ENCODE peak calls at places on chromosome 20, in ten cellular contexts. V, A, M, U, J, O, W, F, N and P are unnamed samples. For H3K4me1, the result is how much of the 10 kb centered on the place peaks cover.

GRCh38 chr20:1894471-1894950 is 696 bp upstream of the SIRPA start:
- DNase-seq in M (peak), J (peak), V (no peak), N (no peak), O (no peak), U (peak), F (peak), W (no peak), A (no peak), P (peak)

GRCh38 chr20:2759143-2759542 is 41.3 kb downstream of the CPXM1 start:
- DNase-seq in V (no peak), U (no peak), O (no peak), A (no peak), J (no peak), W (no peak), F (no peak), N (no peak), M (no peak), P (no peak)

GRCh38 chr20:44204156-44204831 is 6.3 kb downstream of the OSER1 start:
- DNase-seq in A (no peak), U (no peak), V (peak), M (no peak), N (no peak), O (no peak), J (peak), W (no peak), F (peak), P (peak)

GRCh38 chr20:18056174-18057105 is 1.3 kb downstream of the OVOL2 start:
- DNase-seq in M (no peak), A (no peak), V (no peak), N (no peak), U (peak), O (peak), J (no peak), F (peak), W (no peak), P (peak)

GRCh38 chr20:5001174-5002076 is at the start of gene SLC23A2:
- DNase-seq in N (peak), W (peak), V (no peak), U (peak), A (no peak), O (peak), J (no peak), F (peak), M (peak), P (peak)

GRCh38 chr20:50292324-50293243 is 102.0 kb downstream of the CEBPB start:
- DNase-seq in U (peak), F (peak), W (peak), J (peak), M (no peak), V (no peak), O (peak), N (no peak), A (peak), P (peak)

GRCh38 chr20:43352996-43353395 is 104.7 kb upstream of the SRSF6 start:
- DNase-seq in U (no peak), J (no peak), F (no peak), O (no peak), W (no peak), V (no peak), N (no peak), A (no peak), M (no peak), P (no peak)

GRCh38 chr20:44288252-44288651 is 22.8 kb downstream of the FITM2 start:
- DNase-seq in M (no peak), J (no peak), F (no peak), W (no peak), O (peak), A (no peak), V (no peak), U (no peak), N (no peak), P (no peak)

GRCh38 chr20:39249798-39250197 is 287.7 kb downstream of the DHX35 start:
- DNase-seq in F (no peak), J (no peak), V (no peak), O (no peak), M (no peak), W (no peak), N (no peak), A (no peak), U (no peak), P (no peak)

GRCh38 chr20:38919683-38920082 is 6.5 kb upstream of the FAM83D start:
- DNase-seq in O (no peak), V (no peak), J (no peak), A (no peak), M (no peak), N (no peak), U (no peak), F (no peak), W (no peak), P (no peak)

GRCh38 chr20:47330933-47331708 is 25.4 kb downstream of the ZMYND8 start:
- DNase-seq in F (peak), M (no peak), N (no peak), W (peak), O (no peak), J (peak), A (no peak), V (peak), U (no peak), P (peak)

GRCh38 chr20:24502661-24503060 is 33.2 kb downstream of the SYNDIG1 start:
- DNase-seq in V (no peak), A (no peak), N (no peak), M (no peak), F (no peak), O (no peak), U (no peak), J (no peak), W (no peak), P (no peak)

GRCh38 chr20:573414-574296 is 30.1 kb upstream of the CSNK2A1 start:
- DNase-seq in U (no peak), M (no peak), F (no peak), O (no peak), J (no peak), V (no peak), N (no peak), W (no peak), A (no peak), P (no peak)

GRCh38 chr20:13525225-13525940 is 113.3 kb downstream of the TASP1 start:
- DNase-seq in F (no peak), O (no peak), N (no peak), V (no peak), M (no peak), W (peak), J (peak), U (no peak), A (no peak), P (peak)

GRCh38 chr20:53652090-53652858 is 58.6 kb upstream of the ZNF217 start:
- DNase-seq in M (no peak), V (no peak), N (no peak), U (no peak), J (peak), O (no peak), W (no peak), F (peak), A (no peak), P (no peak)

GRCh38 chr20:19780261-19780660 is 22.2 kb downstream of the RIN2 start:
- DNase-seq in F (no peak), J (no peak), O (no peak), N (no peak), M (no peak), W (no peak), A (no peak), U (no peak), V (no peak), P (no peak)

GRCh38 chr20:60804918-60805631 is 447.0 kb upstream of the CDH4 start:
- DNase-seq in A (no peak), J (no peak), V (no peak), U (no peak), O (no peak), N (no peak), W (no peak), F (no peak), M (no peak), P (no peak)

GRCh38 chr20:10132391-10132790 is 86.2 kb upstream of the SNAP25 start:
- DNase-seq in A (no peak), N (no peak), V (no peak), U (no peak), J (no peak), W (no peak), M (no peak), O (no peak), F (no peak), P (no peak)

GRCh38 chr20:6651016-6651415 is 116.5 kb upstream of the BMP2 start:
- DNase-seq in V (no peak), J (peak), M (no peak), F (no peak), W (peak), N (no peak), O (no peak), U (peak), A (no peak), P (no peak)

GRCh38 chr20:19973920-19974620 is 43.1 kb upstream of the NAA20 start:
- DNase-seq in F (peak), N (no peak), A (no peak), U (peak), O (no peak), J (peak), V (no peak), M (no peak), W (peak), P (peak)

GRCh38 chr20:41734506-41734945 is 116.3 kb upstream of the CHD6 start:
- DNase-seq in J (peak), A (no peak), W (no peak), V (peak), U (no peak), N (peak), F (peak), O (peak), M (peak), P (peak)

GRCh38 chr20:59004763-59005522 is 2.1 kb downstream of the CTSZ start:
- DNase-seq in N (peak), F (no peak), M (peak), A (peak), V (no peak), J (no peak), U (peak), W (peak), O (no peak), P (no peak)

GRCh38 chr20:24764825-24765224 is 184.2 kb upstream of the CST7 start:
- DNase-seq in U (peak), O (no peak), V (no peak), A (peak), J (no peak), F (no peak), M (no peak), W (no peak), N (no peak), P (no peak)

GRCh38 chr20:48210111-48211029 is 425.1 kb upstream of the SULF2 start:
- DNase-seq in M (no peak), U (no peak), N (no peak), V (no peak), W (no peak), J (no peak), O (no peak), A (no peak), F (no peak), P (no peak)

GRCh38 chr20:56194042-56194441 is 54.5 kb upstream of the MC3R start:
- DNase-seq in F (no peak), M (no peak), W (no peak), A (no peak), O (no peak), J (no peak), V (no peak), N (no peak), U (no peak), P (no peak)

GRCh38 chr20:51354769-51355319 is 187.7 kb downstream of the NFATC2 start:
- DNase-seq in U (peak), N (no peak), O (no peak), M (no peak), A (no peak), W (no peak), F (no peak), V (no peak), J (peak), P (no peak)

GRCh38 chr20:50190251-50191064 is at the start of gene CEBPB:
- DNase-seq in O (peak), W (peak), N (peak), M (peak), F (peak), U (peak), A (peak), V (peak), J (peak), P (peak)

GRCh38 chr20:20371133-20371532 is 3.2 kb downstream of the INSM1 start:
- DNase-seq in A (no peak), J (no peak), F (no peak), V (no peak), O (peak), W (no peak), M (no peak), U (no peak), N (no peak), P (no peak)

GRCh38 chr20:4342631-4343030 is 327.3 kb upstream of the RNF24 start:
- DNase-seq in J (no peak), F (no peak), U (no peak), O (no peak), A (no peak), V (no peak), N (no peak), M (no peak), W (no peak), P (no peak)

DNA sequence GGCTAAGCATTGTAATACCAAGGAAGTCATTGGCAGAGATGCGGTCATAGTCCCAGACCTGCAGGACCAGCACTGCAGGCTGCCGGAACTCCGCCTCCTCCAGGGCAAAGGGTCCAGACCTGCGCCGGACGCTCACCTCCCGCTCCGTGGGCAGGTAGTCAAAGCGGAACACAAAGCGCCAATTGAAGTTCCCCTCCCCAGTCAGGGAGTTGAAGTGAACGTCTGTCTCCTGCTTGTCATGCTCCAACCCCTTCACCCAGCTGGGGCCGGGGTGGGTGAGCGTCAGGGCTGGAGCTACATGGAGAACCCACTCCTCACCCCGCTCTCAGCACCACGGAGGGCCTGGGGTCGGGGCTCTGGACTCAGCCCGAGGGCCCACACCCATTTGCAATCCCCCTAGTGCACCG is 18.2 kb downstream of the ERGIC3 start:
- DNase-seq in A (no peak), M (no peak), N (no peak), U (no peak), V (no peak), J (no peak), W (no peak), F (no peak), O (peak), P (no peak)
- H3K4me3 ChIP-seq in A (no peak), M (no peak), N (no peak), U (no peak), V (no peak), J (no peak), W (no peak), F (no peak), O (no peak), P (no peak)

GRCh38 chr20:32509639-32510066 is 75.5 kb downstream of the NOL4L start:
- DNase-seq in F (no peak), V (no peak), W (no peak), O (no peak), J (peak), M (no peak), N (peak), A (no peak), U (peak), P (no peak)
- H3K4me1 ChIP-seq in F (under half), V (under half), W (under half), O (under half), J (under half), M (under half), N (half or more), A (under half), U (under half), P (under half)

DNA sequence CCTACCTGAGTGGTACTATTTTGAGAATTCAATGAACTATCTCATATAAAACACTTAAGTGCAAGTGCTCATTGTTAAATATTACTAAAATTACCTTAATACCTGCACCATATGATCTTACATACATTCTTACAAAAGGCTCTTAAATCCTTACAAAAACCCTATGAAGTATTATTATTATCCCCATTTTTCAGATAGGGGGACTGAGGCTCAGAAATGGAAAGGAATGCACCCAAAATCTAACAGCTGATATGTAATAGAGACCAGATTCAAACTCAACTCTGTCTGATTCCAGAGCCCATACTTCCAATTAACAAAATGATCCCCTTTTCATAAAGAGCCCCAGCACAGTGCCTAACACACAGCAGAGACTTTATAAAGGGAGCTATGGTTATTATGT is 17.5 kb downstream of the BCL2L1 start:
- DNase-seq in O (no peak), F (no peak), U (no peak), A (no peak), W (no peak), V (no peak), J (no peak), N (no peak), M (no peak), P (no peak)
- H3K27ac ChIP-seq in O (peak), F (peak), U (peak), A (peak), W (no peak), V (peak), J (no peak), N (peak), M (no peak), P (no peak)

GRCh38 chr20:32358883-32359632 is 927 bp downstream of the ASXL1 start:
- DNase-seq in O (peak), J (peak), W (peak), A (peak), U (peak), V (no peak), F (peak), N (peak), M (peak), P (peak)

GRCh38 chr20:32358632-32358882 is 426 bp downstream of the ASXL1 start:
- DNase-seq in J (no peak), F (no peak), O (no peak), W (no peak), N (no peak), V (no peak), M (no peak), A (no peak), U (no peak), P (no peak)

GRCh38 chr20:32359633-32360332 is 1.7 kb downstream of the ASXL1 start:
- DNase-seq in U (no peak), V (no peak), J (peak), F (no peak), A (no peak), N (no peak), M (peak), O (no peak), W (no peak), P (peak)

GRCh38 chr20:32357869-32358631 is at the start of gene ASXL1:
- DNase-seq in V (peak), U (peak), W (peak), F (peak), J (peak), M (peak), N (peak), O (peak), A (peak), P (peak)

DNA sequence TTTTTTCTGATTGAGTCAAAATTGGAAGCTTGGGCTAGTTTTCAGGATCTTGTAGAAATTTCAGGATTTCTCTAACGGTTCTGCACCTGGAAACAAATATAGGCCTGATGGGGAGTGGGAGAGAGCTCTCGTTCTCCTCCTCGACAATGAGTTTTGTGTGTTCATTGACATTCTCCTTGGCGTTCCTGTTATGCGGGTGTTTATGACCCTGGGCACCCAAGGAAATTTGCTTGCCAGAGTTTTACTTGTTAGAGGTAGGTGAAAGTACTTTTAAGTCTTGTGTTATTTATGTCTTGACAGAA is 2.2 kb downstream of the ASXL1 start:
- DNase-seq in F (no peak), M (no peak), W (no peak), U (no peak), J (no peak), V (no peak), A (no peak), O (no peak), N (no peak), P (no peak)
- H3K4me3 ChIP-seq in F (peak), M (peak), W (no peak), U (peak), J (peak), V (no peak), A (peak), O (no peak), N (peak), P (peak)

GRCh38 chr20:22999756-23000155 is 35.4 kb upstream of the SSTR4 start:
- DNase-seq in U (no peak), F (no peak), A (no peak), O (no peak), V (no peak), N (no peak), J (peak), M (no peak), W (no peak), P (no peak)

GRCh38 chr20:23003916-23004315 is 31.2 kb upstream of the SSTR4 start:
- DNase-seq in F (no peak), N (no peak), J (no peak), V (no peak), M (no peak), A (no peak), U (no peak), W (no peak), O (no peak), P (no peak)

GRCh38 chr20:23002276-23002675 is 32.8 kb upstream of the SSTR4 start:
- DNase-seq in V (no peak), A (no peak), N (no peak), J (no peak), U (no peak), O (no peak), M (peak), W (no peak), F (no peak), P (no peak)

GRCh38 chr20:23005761-23006160 is 29.4 kb upstream of the SSTR4 start:
- DNase-seq in W (no peak), V (no peak), M (no peak), A (no peak), O (no peak), F (no peak), U (no peak), J (no peak), N (no peak), P (peak)

GRCh38 chr20:23003077-23003476 is 32.0 kb upstream of the SSTR4 start:
- DNase-seq in O (no peak), N (no peak), J (no peak), U (no peak), W (no peak), M (no peak), A (no peak), F (no peak), V (no peak), P (no peak)
- H3K4me1 ChIP-seq in O (under half), N (under half), J (under half), U (under half), W (under half), M (under half), A (under half), F (under half), V (under half), P (under half)

GRCh38 chr20:63624486-63624885 is 2.4 kb downstream of the GMEB2 start:
- DNase-seq in U (peak), O (peak), W (peak), F (peak), V (no peak), M (no peak), J (peak), N (no peak), A (no peak), P (peak)
- H3K27ac ChIP-seq in U (no peak), O (peak), W (no peak), F (no peak), V (no peak), M (no peak), J (no peak), N (no peak), A (peak), P (no peak)